ENCODE peak calls at places on chromosome 15, in nine cellular contexts. D, I, C, K, O, U, L, A and T are unnamed samples.

GRCh38 chr15:91224750-91225380 is 124.8 kb downstream of the SV2B start:
- DNase-seq in U (peak), C (peak), L (peak), I (peak), O (peak), K (peak), A (peak), D (peak), T (peak)

GRCh38 chr15:60720084-60720483 is 241.1 kb upstream of the ICE2 start:
- DNase-seq in D (no peak), A (no peak), C (peak), I (no peak), K (no peak), O (no peak), U (no peak), L (no peak), T (no peak)

GRCh38 chr15:68499620-68500312 is 67.8 kb upstream of the ITGA11 start:
- DNase-seq in L (no peak), K (no peak), O (no peak), A (no peak), D (no peak), C (no peak), I (no peak), U (no peak), T (no peak)

GRCh38 chr15:97410907-97411575 is 549.5 kb upstream of the ARRDC4 start:
- DNase-seq in K (no peak), O (no peak), U (no peak), A (no peak), C (no peak), L (no peak), I (no peak), D (no peak), T (no peak)

GRCh38 chr15:42737529-42738328 is 801 bp upstream of the CDAN1 start:
- DNase-seq in C (no peak), O (no peak), D (no peak), U (no peak), I (no peak), L (no peak), K (no peak), A (peak), T (no peak)

GRCh38 chr15:40259021-40259420 is 20.2 kb downstream of the PAK6 start:
- DNase-seq in A (no peak), U (no peak), D (no peak), C (no peak), O (no peak), K (no peak), L (no peak), I (no peak), T (no peak)

GRCh38 chr15:85587707-85588441 is 206.9 kb downstream of the KLHL25 start:
- DNase-seq in O (no peak), I (no peak), C (no peak), A (no peak), U (no peak), K (no peak), L (no peak), D (no peak), T (no peak)

GRCh38 chr15:84752700-84753099 is 4.3 kb downstream of the ZNF592 start:
- DNase-seq in A (peak), C (no peak), U (no peak), O (no peak), K (no peak), D (no peak), L (no peak), I (no peak), T (no peak)

GRCh38 chr15:101310163-101310480 is 15.1 kb upstream of the SNRPA1 start:
- DNase-seq in D (no peak), U (no peak), I (no peak), K (no peak), C (no peak), A (peak), L (no peak), O (no peak), T (no peak)

GRCh38 chr15:75639709-75640482 is at the start of gene IMP3:
- DNase-seq in I (peak), D (peak), L (peak), K (peak), O (peak), U (peak), A (peak), C (peak), T (peak)

GRCh38 chr15:40844543-40844981 is 714 bp downstream of the SPINT1 start:
- DNase-seq in K (no peak), A (peak), I (no peak), L (no peak), O (no peak), D (no peak), C (peak), U (peak), T (peak)

GRCh38 chr15:71529353-71529752 is 281.0 kb upstream of the NR2E3 start:
- DNase-seq in L (no peak), C (no peak), K (no peak), D (no peak), I (no peak), O (no peak), A (no peak), U (no peak), T (no peak)

GRCh38 chr15:83199288-83199687 is 8.3 kb downstream of the HDGFL3 start:
- DNase-seq in A (no peak), I (no peak), O (no peak), U (no peak), D (no peak), K (no peak), C (peak), L (no peak), T (peak)

GRCh38 chr15:69398541-69398940 is 15.6 kb upstream of the KIF23 start:
- DNase-seq in I (no peak), A (peak), C (no peak), U (no peak), L (no peak), K (no peak), O (no peak), D (no peak), T (no peak)

GRCh38 chr15:58842713-58843396 is 71.8 kb downstream of the MINDY2 start:
- DNase-seq in D (no peak), L (no peak), K (no peak), I (no peak), C (peak), U (no peak), O (no peak), A (no peak), T (peak)

GRCh38 chr15:72492733-72493132 is 18.6 kb downstream of the ARIH1 start:
- DNase-seq in C (no peak), D (no peak), K (no peak), I (no peak), O (no peak), L (no peak), U (no peak), A (no peak), T (no peak)

GRCh38 chr15:55526559-55527036 is 18.6 kb upstream of the DNAAF4 start:
- DNase-seq in K (peak), A (no peak), D (no peak), C (peak), U (no peak), O (peak), I (peak), L (no peak), T (peak)

GRCh38 chr15:31330111-31330785 is 3.6 kb downstream of the KLF13 start:
- DNase-seq in L (no peak), I (no peak), K (no peak), A (peak), U (no peak), D (no peak), O (no peak), C (no peak), T (no peak)

GRCh38 chr15:80059786-80060489 is 462 bp downstream of the ZFAND6 start:
- DNase-seq in L (peak), C (no peak), U (peak), O (peak), D (no peak), I (peak), A (peak), K (peak), T (peak)

GRCh38 chr15:95557226-95558046 is 773.1 kb upstream of the NR2F2 start:
- DNase-seq in A (no peak), I (no peak), O (no peak), U (no peak), D (peak), L (no peak), C (peak), K (peak), T (no peak)

GRCh38 chr15:32877201-32877600 is 159.4 kb downstream of the GREM1 start:
- DNase-seq in D (no peak), O (no peak), L (no peak), K (no peak), A (no peak), C (no peak), I (no peak), U (no peak), T (no peak)

GRCh38 chr15:72751751-72752455 is 31.7 kb downstream of the ADPGK start:
- DNase-seq in I (no peak), D (no peak), C (no peak), U (no peak), A (no peak), O (no peak), L (no peak), K (no peak), T (no peak)

GRCh38 chr15:69031013-69032001 is 16.8 kb downstream of the NOX5 start:
- DNase-seq in O (peak), D (peak), K (peak), U (peak), L (peak), I (no peak), A (peak), C (peak), T (peak)

DNA sequence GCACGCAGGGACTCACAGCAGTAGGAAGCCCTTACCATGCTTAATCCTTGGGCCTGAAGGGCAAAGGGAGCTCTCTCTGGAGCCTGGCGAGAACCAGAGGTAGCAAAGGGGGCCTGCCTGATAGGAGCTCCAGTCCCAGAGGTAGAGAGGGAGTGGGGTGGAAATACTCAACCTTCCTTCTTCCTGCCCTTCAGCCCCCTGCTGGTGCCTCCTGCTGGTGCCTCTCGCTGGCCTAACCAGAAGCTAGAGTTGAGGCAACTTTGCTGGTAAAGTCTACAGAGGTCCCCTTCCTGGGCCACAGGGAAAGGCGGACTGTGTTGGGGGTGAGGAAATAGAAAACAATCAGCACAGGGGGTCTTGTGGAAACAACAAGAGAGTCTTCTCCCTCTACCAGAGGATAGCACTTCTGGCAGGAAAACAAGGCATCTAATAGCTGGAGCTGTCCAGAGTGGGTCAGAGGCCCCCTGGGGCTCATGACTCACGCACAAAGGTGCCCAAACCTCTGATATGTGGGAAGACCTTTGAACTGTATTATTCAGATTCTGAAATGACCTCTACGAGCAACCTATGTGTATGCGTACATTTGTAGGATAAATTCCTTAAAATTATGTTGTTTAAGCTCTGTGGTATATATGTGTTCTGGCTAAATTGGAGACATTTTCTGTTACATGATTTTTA is 133.8 kb downstream of the LRRC28 start:
- DNase-seq in L (no peak), O (no peak), D (no peak), C (no peak), I (no peak), K (no peak), A (no peak), U (no peak), T (no peak)
- TF ChIP-seq CTCF in L (peak), O (peak), D (no peak), C (no peak), I (peak), K (no peak), A (peak), U (peak), T (no peak)

GRCh38 chr15:26433818-26434217 is 339.0 kb downstream of the GABRB3 start:
- DNase-seq in U (no peak), A (no peak), I (no peak), C (no peak), L (peak), K (no peak), O (no peak), D (no peak), T (no peak)

GRCh38 chr15:26442680-26443079 is 330.2 kb downstream of the GABRB3 start:
- DNase-seq in D (no peak), U (no peak), L (no peak), A (peak), O (no peak), C (no peak), I (no peak), K (no peak), T (no peak)

GRCh38 chr15:26438718-26439117 is 334.1 kb downstream of the GABRB3 start:
- DNase-seq in U (no peak), D (no peak), L (no peak), A (no peak), C (no peak), K (no peak), O (no peak), I (no peak), T (no peak)

GRCh38 chr15:26439681-26440080 is 333.2 kb downstream of the GABRB3 start:
- DNase-seq in U (no peak), D (no peak), K (no peak), O (no peak), A (no peak), C (no peak), I (no peak), L (no peak), T (no peak)

DNA sequence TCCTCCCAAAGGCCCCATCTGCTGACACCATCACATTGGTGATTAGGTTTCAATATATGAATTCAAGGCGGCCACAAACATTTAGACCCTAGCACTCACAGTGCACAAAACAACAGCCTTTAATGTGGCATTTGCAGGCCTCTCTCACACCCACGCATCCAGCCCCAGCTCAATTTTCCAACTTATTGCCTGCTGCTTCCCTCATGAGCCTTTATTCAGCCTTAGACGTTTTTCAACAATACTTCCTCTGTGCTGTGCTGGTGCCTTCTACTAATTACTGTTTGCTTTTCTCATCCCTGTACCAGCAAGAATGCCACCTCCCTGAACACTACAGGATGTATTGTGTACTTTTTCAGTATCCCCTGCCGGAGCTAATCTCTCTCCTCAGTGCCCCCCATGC is 334.6 kb downstream of the GABRB3 start:
- DNase-seq in L (no peak), U (no peak), D (no peak), O (no peak), I (no peak), A (no peak), K (no peak), C (no peak), T (no peak)
- TF ChIP-seq CTCF in L (no peak), U (no peak), D (no peak), O (no peak), I (no peak), A (no peak), K (no peak), C (no peak), T (peak)

GRCh38 chr15:49620658-49621326 is at the start of the genes DTWD1 and FAM227B:
- DNase-seq in U (peak), C (peak), A (peak), I (peak), D (peak), L (peak), O (peak), K (peak), T (peak)
- TF ChIP-seq CTCF in U (no peak), C (no peak), A (no peak), I (peak), D (peak), L (no peak), O (no peak), K (no peak), T (no peak)

GRCh38 chr15:62835351-62835750 is 207.2 kb upstream of the TPM1 start:
- DNase-seq in A (no peak), K (no peak), O (no peak), U (no peak), D (no peak), C (no peak), I (no peak), L (peak), T (no peak)

GRCh38 chr15:62834686-62835279 is 207.8 kb upstream of the TPM1 start:
- DNase-seq in D (no peak), A (no peak), U (no peak), L (no peak), I (no peak), O (no peak), K (no peak), C (no peak), T (no peak)

GRCh38 chr15:62832231-62832630 is 210.3 kb upstream of the TPM1 start:
- DNase-seq in C (no peak), L (no peak), A (no peak), O (no peak), U (no peak), I (no peak), K (no peak), D (no peak), T (no peak)

GRCh38 chr15:62833671-62834070 is 208.9 kb upstream of the TPM1 start:
- DNase-seq in I (no peak), D (no peak), A (no peak), L (no peak), C (no peak), O (no peak), U (no peak), K (no peak), T (no peak)

DNA sequence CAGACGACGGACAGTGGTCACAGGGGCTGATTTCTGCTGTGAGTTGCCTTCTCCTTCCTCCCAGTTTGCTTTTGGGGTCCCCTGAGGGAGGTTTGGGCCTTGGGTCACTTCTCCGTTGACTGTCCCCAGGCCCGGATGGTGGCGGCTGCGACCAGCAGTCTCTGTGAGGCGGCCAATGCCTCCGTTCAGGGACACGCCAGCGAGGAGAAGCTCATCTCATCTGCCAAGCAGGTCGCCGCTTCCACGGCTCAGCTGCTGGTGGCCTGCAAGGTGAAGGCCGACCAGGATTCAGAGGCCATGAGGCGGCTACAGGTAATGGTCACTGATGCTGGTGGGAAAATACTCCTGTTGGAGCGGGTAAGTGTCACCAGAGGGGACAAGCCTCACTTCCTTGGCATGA is 206.8 kb upstream of the TPM1 start:
- DNase-seq in K (no peak), I (no peak), C (no peak), D (no peak), O (no peak), U (no peak), L (no peak), A (no peak), T (no peak)
- TF ChIP-seq CTCF in K (no peak), I (no peak), C (no peak), D (no peak), O (no peak), U (no peak), L (no peak), A (no peak), T (no peak)

GRCh38 chr15:88242586-88242985 is 14.0 kb downstream of the NTRK3 start:
- DNase-seq in O (no peak), D (no peak), C (no peak), I (no peak), K (no peak), L (no peak), A (no peak), U (no peak), T (no peak)

GRCh38 chr15:88243156-88243555 is 13.4 kb downstream of the NTRK3 start:
- DNase-seq in O (no peak), K (no peak), L (no peak), U (no peak), A (no peak), C (no peak), I (no peak), D (no peak), T (no peak)

GRCh38 chr15:88241461-88241860 is 15.1 kb downstream of the NTRK3 start:
- DNase-seq in U (no peak), D (no peak), O (no peak), I (no peak), A (no peak), C (no peak), K (no peak), L (no peak), T (no peak)

GRCh38 chr15:88246081-88246480 is 10.5 kb downstream of the NTRK3 start:
- DNase-seq in I (no peak), A (no peak), K (no peak), C (no peak), O (no peak), L (no peak), U (no peak), D (no peak), T (no peak)

GRCh38 chr15:88243895-88244787 is 12.4 kb downstream of the NTRK3 start:
- DNase-seq in L (no peak), O (peak), A (no peak), U (peak), K (peak), D (no peak), I (peak), C (peak), T (peak)
- TF ChIP-seq CTCF in L (peak), O (peak), A (peak), U (peak), K (peak), D (peak), I (peak), C (peak), T (peak)

GRCh38 chr15:67397139-67397538 is 123.8 kb upstream of the C15orf61 start:
- DNase-seq in C (no peak), A (no peak), K (no peak), U (no peak), D (no peak), O (no peak), I (no peak), L (no peak), T (no peak)
- TF ChIP-seq CTCF in C (no peak), A (peak), K (no peak), U (no peak), D (no peak), O (no peak), I (peak), L (no peak), T (no peak)

GRCh38 chr15:78388865-78389264 is 48.7 kb downstream of the CRABP1 start:
- DNase-seq in D (no peak), C (no peak), O (no peak), K (no peak), L (no peak), A (no peak), U (no peak), I (no peak), T (no peak)
- TF ChIP-seq CTCF in D (no peak), C (no peak), O (no peak), K (no peak), L (no peak), A (no peak), U (no peak), I (no peak), T (no peak)

GRCh38 chr15:51281368-51281967 is 56.9 kb downstream of the CYP19A1 start:
- DNase-seq in O (peak), C (peak), A (peak), L (peak), I (peak), U (peak), K (peak), D (peak), T (peak)
- TF ChIP-seq CTCF in O (peak), C (peak), A (peak), L (peak), I (peak), U (peak), K (peak), D (peak), T (peak)